ENCODE peak calls at places on chromosomes 13 and 19, in nine cellular contexts. A is tibial nerve, X is body of pancreas, U is IMR-90, J is sigmoid colon, D is A549, F is endothelial cell of umbilical vein, P is HepG2, V is esophagus squamous epithelium. G is an unnamed sample.

GRCh38 chr19:33221641-33222040 is 4.0 kb downstream of the SLC7A10 start:
- DNase-seq in A (no peak), X (no peak), U (peak), J (no peak), D (no peak), F (no peak), P (no peak), V (no peak), G (no peak)

GRCh38 chr13:62931901-62932883 is 1516.5 kb upstream of the PCDH20 start:
- DNase-seq in A (no peak), X (no peak), U (peak), J (no peak), D (no peak), F (no peak), P (no peak), V (no peak), G (no peak)

GRCh38 chr13:77290342-77290741 is 36.6 kb downstream of the MYCBP2 start:
- DNase-seq in A (no peak), X (no peak), U (no peak), J (no peak), D (no peak), F (no peak), P (no peak), V (no peak), G (no peak)

GRCh38 chr19:21677696-21678418 is 89.5 kb downstream of the ZNF100 start:
- DNase-seq in A (no peak), X (peak), U (no peak), J (no peak), D (no peak), F (no peak), P (no peak), V (no peak), G (no peak)

GRCh38 chr19:40217921-40218890 is at the start of gene TTC9B:
- DNase-seq in A (no peak), X (no peak), U (no peak), J (no peak), D (no peak), F (no peak), P (no peak), V (no peak), G (no peak)

GRCh38 chr19:6271721-6272410 is 7.9 kb downstream of the MLLT1 start:
- DNase-seq in A (peak), X (peak), U (peak), J (peak), D (no peak), F (peak), P (no peak), V (no peak), G (peak)

GRCh38 chr13:95156208-95156607 is 145.0 kb downstream of the ABCC4 start:
- DNase-seq in A (no peak), X (no peak), U (peak), J (no peak), D (no peak), F (peak), P (peak), V (no peak), G (no peak)

GRCh38 chr19:40623403-40624239 is 22.5 kb downstream of the LTBP4 start:
- DNase-seq in A (no peak), X (peak), U (peak), J (no peak), D (peak), F (no peak), P (peak), V (no peak), G (no peak)

GRCh38 chr19:18781885-18782527 is 9.1 kb downstream of the COMP start:
- DNase-seq in A (no peak), X (no peak), U (no peak), J (no peak), D (no peak), F (no peak), P (no peak), V (no peak), G (no peak)

GRCh38 chr19:10655457-10656312 is 1.5 kb downstream of the ILF3 start:
- DNase-seq in A (no peak), X (peak), U (peak), J (no peak), D (no peak), F (peak), P (peak), V (no peak), G (no peak)

GRCh38 chr19:7961930-7962626 is 18.6 kb upstream of the TIMM44 start:
- DNase-seq in A (no peak), X (no peak), U (no peak), J (no peak), D (no peak), F (no peak), P (no peak), V (no peak), G (no peak)

GRCh38 chr13:77918391-77919261 is at the start of gene EDNRB:
- DNase-seq in A (peak), X (peak), U (peak), J (peak), D (peak), F (peak), P (no peak), V (no peak), G (peak)

GRCh38 chr13:103272770-103273169 is 206.6 kb upstream of the SLC10A2 start:
- DNase-seq in A (no peak), X (no peak), U (peak), J (no peak), D (no peak), F (no peak), P (no peak), V (no peak), G (no peak)

GRCh38 chr19:9586764-9587163 is 2.5 kb upstream of the ZNF121 start:
- DNase-seq in A (no peak), X (peak), U (peak), J (peak), D (no peak), F (peak), P (peak), V (no peak), G (peak)

DNA sequence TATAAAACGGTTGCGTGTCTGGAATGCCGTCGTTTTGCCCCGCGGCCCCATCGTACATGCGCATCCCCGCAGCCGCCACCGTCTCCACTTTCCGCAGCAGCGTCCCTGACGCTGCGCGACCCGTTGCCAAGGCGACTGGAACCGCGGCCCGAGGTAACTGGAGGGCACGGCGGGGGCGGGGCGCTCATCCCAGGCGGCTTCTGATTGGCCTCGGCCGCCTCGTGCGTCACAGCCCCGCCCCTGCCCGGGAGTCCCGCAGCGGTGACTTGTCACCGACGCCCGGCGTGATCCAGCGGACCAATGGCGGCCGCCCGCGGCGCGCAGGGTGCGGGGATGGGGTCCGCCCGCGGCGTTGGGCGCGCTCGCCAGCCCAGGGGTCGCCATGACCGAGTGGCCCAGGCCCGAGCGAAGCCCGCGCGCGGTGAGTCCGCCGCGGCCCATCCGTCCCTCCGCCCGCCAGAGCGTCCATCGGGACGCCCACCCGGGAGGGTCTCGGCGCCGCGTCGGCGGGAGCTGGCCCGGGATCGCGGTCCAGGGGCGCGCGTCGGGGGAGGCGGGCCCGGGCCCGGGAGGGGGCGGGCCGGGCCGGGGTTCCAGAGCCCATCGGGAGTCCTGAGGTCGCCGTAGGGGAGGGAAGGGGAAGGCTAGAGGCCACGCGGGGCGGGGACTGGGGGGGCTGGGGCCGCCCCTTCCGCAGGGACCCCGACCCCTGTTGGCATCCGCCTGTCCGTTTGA is at the start of gene ZSCAN1:
- DNase-seq in A (peak), X (peak), U (peak), J (peak), D (no peak), F (peak), P (no peak), V (no peak), G (peak)
- TF ChIP-seq POLR2A in A (no peak), X (peak), U (no peak), J (no peak), D (no peak), F (no peak), P (no peak), V (no peak), G (no peak)

DNA sequence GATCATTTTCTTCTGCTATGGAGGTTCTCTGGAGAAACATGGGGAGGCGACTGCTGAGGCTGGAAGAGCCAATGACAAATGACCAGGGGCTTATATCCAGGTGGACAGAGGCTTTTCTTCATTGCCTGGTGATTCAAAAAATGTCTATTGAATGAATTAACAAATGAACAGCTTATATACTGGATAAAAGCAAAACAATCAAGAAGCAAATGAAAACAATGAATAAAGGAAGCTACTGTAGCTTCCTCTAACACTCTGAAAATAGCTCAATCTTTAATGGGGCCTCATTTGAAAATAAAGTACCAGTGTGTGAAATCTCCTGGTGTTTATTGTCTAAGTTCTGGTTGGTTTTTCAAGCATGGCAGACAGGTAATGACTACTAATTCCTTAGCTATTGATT is 167.5 kb upstream of the TMTC4 start:
- DNase-seq in A (no peak), X (no peak), U (no peak), J (no peak), D (no peak), F (no peak), P (no peak), V (no peak), G (no peak)
- H3K4me3 ChIP-seq in A (no peak), X (no peak), U (no peak), J (no peak), D (no peak), F (no peak), P (no peak), V (no peak), G (no peak)

DNA sequence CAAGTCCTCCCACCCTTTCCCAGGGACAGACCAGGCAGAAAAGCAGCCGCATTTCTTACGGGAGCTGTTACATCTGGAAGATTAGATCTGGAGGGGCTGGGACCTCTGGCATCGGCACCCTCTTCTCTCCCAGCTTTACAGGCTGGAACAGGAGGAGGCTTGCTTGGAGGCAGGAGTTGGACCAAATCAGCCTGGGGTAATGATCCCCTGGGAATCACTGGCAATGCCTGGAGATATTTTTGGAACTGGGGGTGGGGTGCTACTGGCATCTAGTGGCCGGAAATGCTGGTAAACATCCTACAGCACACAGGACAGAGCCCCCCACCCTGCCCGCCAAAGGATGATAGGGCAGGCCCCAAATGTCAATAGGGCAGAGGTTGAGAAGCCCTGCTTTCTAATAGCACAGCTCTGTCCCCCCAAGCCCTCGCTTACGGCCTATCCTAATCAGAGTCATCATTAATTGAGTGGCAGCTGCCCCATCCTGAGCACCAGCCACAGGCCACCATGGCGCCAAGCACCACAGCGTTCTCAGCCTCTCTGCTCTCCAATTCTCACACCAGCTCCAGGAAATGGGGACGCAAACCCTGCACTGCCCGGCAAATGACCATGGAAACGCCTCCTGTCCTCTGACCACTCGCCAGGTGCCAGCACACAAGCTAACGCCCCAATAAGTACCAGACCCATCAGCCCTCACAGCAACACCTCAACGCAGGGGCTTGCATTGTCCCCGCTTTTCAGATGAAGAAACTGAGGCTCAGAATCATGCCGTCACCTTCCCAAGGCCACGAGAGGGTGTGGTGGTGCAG is 20.6 kb downstream of the LRRC4B start:
- DNase-seq in A (no peak), X (no peak), U (no peak), J (no peak), D (no peak), F (no peak), P (no peak), V (no peak), G (no peak)
- TF ChIP-seq CTCF in A (no peak), X (no peak), U (no peak), J (no peak), D (no peak), F (no peak), P (peak), V (no peak), G (no peak)

GRCh38 chr19:35609881-35610353 is 2.6 kb upstream of the HAUS5 start:
- DNase-seq in A (no peak), X (no peak), U (no peak), J (no peak), D (no peak), F (no peak), P (no peak), V (no peak), G (no peak)

GRCh38 chr19:35612224-35612558 is 344 bp upstream of the HAUS5 start:
- DNase-seq in A (no peak), X (no peak), U (no peak), J (no peak), D (no peak), F (no peak), P (no peak), V (no peak), G (no peak)

GRCh38 chr19:35615036-35615435 is 2.5 kb downstream of the HAUS5 start:
- DNase-seq in A (no peak), X (no peak), U (no peak), J (no peak), D (no peak), F (no peak), P (no peak), V (no peak), G (no peak)

GRCh38 chr19:35613574-35613973 is 1.0 kb downstream of the HAUS5 start:
- DNase-seq in A (no peak), X (no peak), U (no peak), J (no peak), D (no peak), F (no peak), P (no peak), V (no peak), G (no peak)

DNA sequence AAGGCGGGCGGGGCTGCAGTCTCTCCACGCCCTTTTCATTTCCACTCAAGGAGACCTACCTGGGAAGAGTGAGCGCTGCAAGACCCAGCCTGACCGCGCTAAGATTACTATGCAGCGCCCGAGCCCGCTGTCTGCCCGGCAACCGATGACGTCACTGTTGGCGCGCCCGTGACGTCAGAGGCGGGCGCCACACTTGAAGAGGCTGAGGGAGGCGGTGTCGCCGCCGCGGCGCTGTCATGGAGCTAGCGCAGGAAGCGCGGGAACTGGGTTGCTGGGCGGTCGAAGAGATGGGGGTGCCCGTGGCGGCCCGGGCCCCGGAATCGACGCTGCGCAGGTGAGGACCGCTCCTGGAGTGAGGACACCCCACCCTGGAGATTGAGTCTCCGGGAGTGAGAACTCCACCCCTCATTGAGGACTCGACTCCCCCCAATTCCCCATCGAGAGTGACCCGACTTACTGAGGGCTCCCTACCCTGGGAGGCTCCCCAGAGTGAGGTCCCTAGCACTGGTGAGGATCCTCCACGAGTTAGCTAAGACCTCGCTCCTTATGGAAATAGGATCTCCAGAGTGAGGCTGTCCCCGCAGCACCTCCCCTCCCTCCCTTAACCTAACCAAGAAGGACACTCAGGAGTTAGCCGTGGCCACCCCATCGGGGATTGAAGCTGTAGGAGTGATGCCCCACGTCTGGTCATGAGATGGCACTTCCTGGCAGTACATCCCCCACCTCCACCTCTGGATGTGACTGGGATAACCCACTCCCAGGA is at the start of gene HAUS5:
- DNase-seq in A (peak), X (peak), U (peak), J (peak), D (peak), F (peak), P (peak), V (peak), G (peak)
- TF ChIP-seq POLR2A in A (peak), X (peak), U (no peak), J (no peak), D (peak), F (peak), P (peak), V (peak), G (no peak)

DNA sequence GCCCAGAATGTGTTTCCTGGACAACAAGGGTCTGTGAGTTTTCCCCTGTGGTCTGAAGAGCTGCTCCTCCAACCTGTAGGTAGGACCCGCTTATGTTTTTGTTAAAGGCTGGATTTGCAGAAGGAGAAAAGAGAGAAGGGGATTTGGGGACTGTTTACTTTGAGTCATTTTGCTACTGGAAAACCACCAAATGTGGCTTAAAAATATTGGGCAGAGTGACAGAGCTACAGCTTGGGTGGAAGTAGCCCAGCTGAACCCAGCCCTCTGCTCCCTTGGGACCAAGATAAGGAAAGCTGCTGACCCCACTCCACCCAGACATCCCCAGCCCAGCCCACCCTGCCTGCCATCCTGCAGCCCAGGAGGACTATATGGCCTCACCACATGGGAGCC is 40.0 kb downstream of the TNFRSF19 start:
- DNase-seq in A (no peak), X (no peak), U (peak), J (no peak), D (no peak), F (no peak), P (peak), V (no peak), G (no peak)
- H3K4me3 ChIP-seq in A (peak), X (no peak), U (no peak), J (peak), D (no peak), F (no peak), P (peak), V (peak), G (no peak)

GRCh38 chr13:46166947-46167610 is 14.9 kb downstream of the LCP1 start:
- DNase-seq in A (no peak), X (no peak), U (no peak), J (no peak), D (no peak), F (no peak), P (no peak), V (no peak), G (no peak)
- TF ChIP-seq CTCF in A (no peak), X (no peak), U (no peak), J (no peak), D (no peak), F (no peak), P (no peak), V (no peak), G (no peak)